ENCODE peak calls at places on chromosome 11, in seven cellular contexts. B is GM20000, O is neural crest cell, U is ovary, E is prostate gland, P is GM13976, C is type B pancreatic cell. J is an unnamed sample.

GRCh38 chr11:30935861-30936260 is 349.7 kb upstream of the MPPED2 start:
- DNase-seq in B (no peak), O (no peak), U (no peak), E (no peak), P (no peak), C (no peak), J (no peak)

GRCh38 chr11:112285918-112286317 is 25.3 kb upstream of the PLET1 start:
- DNase-seq in B (no peak), O (no peak), U (no peak), E (no peak), P (no peak), C (no peak), J (no peak)

GRCh38 chr11:10779086-10779485 is 28.0 kb downstream of the CTR9 start:
- DNase-seq in B (no peak), O (no peak), U (no peak), E (no peak), P (no peak), C (no peak), J (no peak)

GRCh38 chr11:64276653-64277431 is 7.6 kb downstream of the BAD start:
- DNase-seq in B (no peak), O (no peak), U (no peak), E (no peak), P (no peak), C (peak; percentile 66), J (no peak)

GRCh38 chr11:102187416-102188125 is 77.3 kb downstream of the YAP1 start:
- DNase-seq in B (no peak), O (no peak), U (no peak), E (no peak), P (no peak), C (no peak), J (no peak)

GRCh38 chr11:11415786-11416390 is 62.8 kb upstream of the CSNK2A3 start:
- DNase-seq in B (no peak), O (no peak), U (no peak), E (no peak), P (no peak), C (no peak), J (no peak)

GRCh38 chr11:8261316-8261715 is 2.4 kb downstream of the LMO1 start:
- DNase-seq in B (no peak), O (no peak), U (no peak), E (no peak), P (no peak), C (peak; percentile 56), J (no peak)

GRCh38 chr11:1226981-1227550 is 4.2 kb downstream of the MUC5B start:
- DNase-seq in B (peak; percentile 41), O (no peak), U (no peak), E (no peak), P (no peak), C (peak; percentile 68), J (no peak)

GRCh38 chr11:76891285-76891684 is 30.6 kb downstream of the ACER3 start:
- DNase-seq in B (no peak), O (no peak), U (no peak), E (no peak), P (no peak), C (no peak), J (no peak)

GRCh38 chr11:115325523-115325922 is 178.7 kb downstream of the CADM1 start:
- DNase-seq in B (no peak), O (no peak), U (no peak), E (no peak), P (no peak), C (no peak), J (no peak)

GRCh38 chr11:13118194-13118593 is 109.1 kb downstream of the RASSF10 start:
- DNase-seq in B (no peak), O (no peak), U (no peak), E (no peak), P (no peak), C (no peak), J (no peak)

GRCh38 chr11:2150206-2150847 is 10.7 kb downstream of the INS start:
- DNase-seq in B (no peak), O (no peak), U (no peak), E (no peak), P (no peak), C (no peak), J (no peak)

GRCh38 chr11:65414776-65415498 is 7.7 kb upstream of the NEAT1 start:
- DNase-seq in B (peak; percentile 12), O (no peak), U (no peak), E (no peak), P (no peak), C (no peak), J (no peak)

GRCh38 chr11:10409207-10409661 is 45.8 kb upstream of the AMPD3 start:
- DNase-seq in B (no peak), O (no peak), U (no peak), E (no peak), P (no peak), C (no peak), J (no peak)

GRCh38 chr11:61120099-61120864 is 18.0 kb downstream of the CD5 start:
- DNase-seq in B (no peak), O (no peak), U (no peak), E (no peak), P (peak; percentile 50), C (no peak), J (no peak)

GRCh38 chr11:98153752-98154151 is 867.0 kb upstream of the CNTN5 start:
- DNase-seq in B (no peak), O (no peak), U (no peak), E (no peak), P (no peak), C (no peak), J (no peak)

GRCh38 chr11:126925321-126926093 is 75.1 kb downstream of the KIRREL3 start:
- DNase-seq in B (no peak), O (no peak), U (no peak), E (no peak), P (no peak), C (no peak), J (no peak)

GRCh38 chr11:88131764-88132470 is 43.3 kb downstream of the RAB38 start:
- DNase-seq in B (no peak), O (no peak), U (no peak), E (no peak), P (no peak), C (no peak), J (no peak)

GRCh38 chr11:70290341-70291065 is 20.0 kb downstream of the PPFIA1 start:
- DNase-seq in B (no peak), O (no peak), U (no peak), E (no peak), P (no peak), C (no peak), J (no peak)

GRCh38 chr11:8096575-8096974 is 15.6 kb downstream of the TUB start:
- DNase-seq in B (no peak), O (no peak), U (no peak), E (no peak), P (no peak), C (peak; percentile 25), J (no peak)

GRCh38 chr11:112745958-112746357 is 215.3 kb upstream of the NCAM1 start:
- DNase-seq in B (no peak), O (no peak), U (no peak), E (no peak), P (no peak), C (no peak), J (no peak)

DNA sequence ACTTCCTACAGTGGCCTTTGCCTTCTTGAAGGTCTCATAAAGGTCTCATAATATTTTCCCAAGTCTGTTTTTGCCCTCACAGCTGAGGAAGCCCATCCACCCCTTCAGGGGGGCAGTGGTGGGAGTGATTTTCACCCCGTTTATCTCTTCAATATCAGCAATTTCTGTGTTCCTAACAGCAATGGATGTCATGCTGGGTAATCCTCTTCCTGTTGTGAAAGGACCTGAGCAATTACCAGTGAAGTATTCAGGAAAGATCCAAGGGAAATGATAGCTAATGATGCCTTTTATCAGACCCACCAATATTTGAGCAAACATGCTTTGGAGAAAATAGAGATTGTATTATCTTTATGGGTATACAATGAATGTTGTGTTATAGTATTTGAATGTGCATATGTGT is 226.9 kb downstream of the INSC start:
- DNase-seq in B (no peak), O (no peak), U (no peak), E (no peak), P (no peak), C (no peak), J (no peak)
- TF ChIP-seq CTCF in B (no peak), O (no peak), U (no peak), E (no peak), P (no peak), C (no peak), J (no peak)

DNA sequence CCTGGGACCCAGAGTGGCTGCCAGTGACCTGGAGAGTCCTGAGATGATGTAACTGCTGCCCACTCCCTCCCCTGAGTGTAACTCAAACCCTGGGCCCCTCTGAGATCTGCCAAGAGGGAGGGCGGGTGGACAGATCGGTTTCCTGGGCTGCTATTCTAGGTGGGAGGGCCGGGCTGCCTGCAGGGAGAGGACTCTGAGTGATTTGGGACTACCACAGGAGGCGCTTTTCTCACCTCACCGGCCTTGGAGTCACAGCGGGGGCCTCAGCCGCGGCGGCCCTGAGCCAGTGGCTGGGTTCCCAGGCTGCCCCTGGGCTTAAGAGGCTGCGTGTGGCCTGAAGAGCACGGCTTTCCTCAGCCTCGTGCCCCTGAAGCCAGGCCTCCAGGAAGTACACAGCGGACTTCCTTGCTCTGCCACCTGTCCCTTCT is 11.4 kb downstream of the RELT start:
- DNase-seq in B (no peak), O (no peak), U (no peak), E (no peak), P (no peak), C (no peak), J (no peak)
- TF ChIP-seq CTCF in B (no peak), O (no peak), U (no peak), E (no peak), P (no peak), C (no peak), J (no peak)

DNA sequence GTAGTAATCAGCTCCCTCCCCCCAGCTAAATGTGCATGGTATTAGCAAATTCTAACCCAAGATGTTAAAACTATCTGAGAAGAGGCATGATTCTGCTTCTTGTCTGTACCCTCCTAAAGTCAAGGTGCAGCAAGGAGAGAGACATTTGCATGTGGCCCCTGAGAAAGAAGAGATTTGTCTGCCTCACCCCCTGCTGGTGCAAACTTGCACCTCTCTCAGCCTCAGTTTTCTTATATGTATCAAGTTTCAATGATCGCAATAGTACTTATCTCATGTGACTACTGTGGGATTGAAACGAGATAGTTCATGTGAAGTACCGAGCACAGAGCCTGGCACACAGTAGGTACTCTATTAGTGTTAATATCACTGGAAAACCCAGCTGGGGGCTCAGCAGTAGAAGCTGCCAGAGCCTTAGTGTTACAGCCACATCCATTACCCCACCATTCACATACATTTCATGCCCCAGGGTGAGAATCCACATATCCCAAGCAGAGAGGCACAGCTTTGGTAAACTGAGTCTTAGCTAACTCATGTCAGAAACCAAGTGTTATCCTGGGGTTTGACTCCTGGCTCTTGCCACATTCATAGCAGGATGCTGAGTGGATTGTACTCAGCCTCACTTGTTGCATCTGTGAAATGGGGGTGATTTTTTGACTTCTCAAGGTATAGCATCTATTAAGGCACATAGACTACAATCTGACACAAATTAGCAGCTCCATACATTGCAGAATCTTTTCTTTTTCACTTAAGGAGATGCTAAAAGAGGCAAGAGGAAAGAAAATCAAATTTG is 24.9 kb downstream of the CD44 start:
- DNase-seq in B (peak; percentile 35), O (no peak), U (no peak), E (no peak), P (no peak), C (no peak), J (no peak)
- TF ChIP-seq CTCF in B (peak; percentile 35), O (peak; percentile 35), U (no peak), E (no peak), P (peak; percentile 12), C (peak; percentile 47), J (no peak)

DNA sequence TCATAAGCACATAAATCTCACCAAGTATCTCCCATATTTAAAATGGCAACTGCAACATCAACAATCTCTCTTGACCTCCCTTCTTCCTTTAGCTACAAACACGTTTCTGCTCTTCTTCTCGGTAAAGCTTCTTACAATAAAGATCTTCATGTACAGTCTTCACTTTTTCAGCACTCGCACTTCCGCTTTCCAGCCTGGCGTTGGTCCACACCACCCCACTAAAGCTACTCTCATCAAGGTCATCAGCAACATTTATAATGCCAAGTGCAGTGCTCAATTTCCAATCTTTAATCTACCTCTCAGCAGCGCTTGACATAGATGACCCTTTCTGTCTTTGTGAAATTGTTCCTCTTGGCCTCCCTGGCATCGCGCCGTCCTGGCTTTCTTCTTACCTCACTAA is 33.6 kb downstream of the NTM start:
- DNase-seq in B (no peak), O (no peak), U (no peak), E (no peak), P (no peak), C (no peak), J (no peak)
- TF ChIP-seq CTCF in B (no peak), O (no peak), U (no peak), E (no peak), P (no peak), C (no peak), J (no peak)